ENCODE peak calls at places on chromosome 14, in nine cellular contexts. One of them, this sample, is unnamed.

GRCh38 chr14:103450423-103450822 is 65.2 kb downstream of the MARK3 start:
- DNase-seq in testis: no peak
- DNase-seq in A549: no peak
- DNase-seq in uterus: no peak
- DNase-seq in stomach: no peak
- DNase-seq in sigmoid colon: no peak
- DNase-seq in IMR-90: no peak
- DNase-seq in esophagus muscularis mucosa: no peak
- DNase-seq in thyroid gland: no peak
- DNase-seq in this sample: no peak

GRCh38 chr14:101956179-101956885 is 8.0 kb upstream of the DYNC1H1 start:
- DNase-seq in testis: no peak
- DNase-seq in A549: no peak
- DNase-seq in uterus: no peak
- DNase-seq in stomach: no peak
- DNase-seq in sigmoid colon: no peak
- DNase-seq in IMR-90: no peak
- DNase-seq in esophagus muscularis mucosa: no peak
- DNase-seq in thyroid gland: no peak
- DNase-seq in this sample: no peak

GRCh38 chr14:23209651-23210423 is 26.4 kb upstream of the SLC7A8 start:
- DNase-seq in testis: no peak
- DNase-seq in A549: no peak
- DNase-seq in uterus: no peak
- DNase-seq in stomach: no peak
- DNase-seq in sigmoid colon: no peak
- DNase-seq in IMR-90: peak; percentile 50
- DNase-seq in esophagus muscularis mucosa: no peak
- DNase-seq in thyroid gland: no peak
- DNase-seq in this sample: no peak

GRCh38 chr14:54257424-54257823 is 139.4 kb upstream of the CDKN3 start:
- DNase-seq in testis: no peak
- DNase-seq in A549: no peak
- DNase-seq in uterus: no peak
- DNase-seq in stomach: no peak
- DNase-seq in sigmoid colon: no peak
- DNase-seq in IMR-90: no peak
- DNase-seq in esophagus muscularis mucosa: no peak
- DNase-seq in thyroid gland: no peak
- DNase-seq in this sample: no peak

GRCh38 chr14:27528328-27528727 is 930.5 kb upstream of the NOVA1 start:
- DNase-seq in testis: no peak
- DNase-seq in A549: peak; percentile 13
- DNase-seq in uterus: no peak
- DNase-seq in stomach: no peak
- DNase-seq in sigmoid colon: no peak
- DNase-seq in IMR-90: no peak
- DNase-seq in esophagus muscularis mucosa: no peak
- DNase-seq in thyroid gland: no peak
- DNase-seq in this sample: no peak

GRCh38 chr14:36784541-36784940 is 122.9 kb downstream of the PAX9 start:
- DNase-seq in testis: no peak
- DNase-seq in A549: no peak
- DNase-seq in uterus: no peak
- DNase-seq in stomach: no peak
- DNase-seq in sigmoid colon: no peak
- DNase-seq in IMR-90: peak; percentile 3
- DNase-seq in esophagus muscularis mucosa: no peak
- DNase-seq in thyroid gland: no peak
- DNase-seq in this sample: no peak

GRCh38 chr14:61643546-61643945 is 51.8 kb upstream of the HIF1A start:
- DNase-seq in testis: no peak
- DNase-seq in A549: no peak
- DNase-seq in uterus: no peak
- DNase-seq in stomach: no peak
- DNase-seq in sigmoid colon: no peak
- DNase-seq in IMR-90: peak; percentile 76
- DNase-seq in esophagus muscularis mucosa: no peak
- DNase-seq in thyroid gland: no peak
- DNase-seq in this sample: no peak

GRCh38 chr14:69848156-69848555 is 31.1 kb upstream of the SMOC1 start:
- DNase-seq in testis: no peak
- DNase-seq in A549: no peak
- DNase-seq in uterus: no peak
- DNase-seq in stomach: no peak
- DNase-seq in sigmoid colon: no peak
- DNase-seq in IMR-90: no peak
- DNase-seq in esophagus muscularis mucosa: no peak
- DNase-seq in thyroid gland: no peak
- DNase-seq in this sample: no peak

GRCh38 chr14:50001999-50002925 is 109.4 kb downstream of the ARF6 start:
- DNase-seq in testis: no peak
- DNase-seq in A549: no peak
- DNase-seq in uterus: no peak
- DNase-seq in stomach: peak; percentile 34
- DNase-seq in sigmoid colon: no peak
- DNase-seq in IMR-90: no peak
- DNase-seq in esophagus muscularis mucosa: no peak
- DNase-seq in thyroid gland: peak; percentile 23
- DNase-seq in this sample: peak; percentile 18

GRCh38 chr14:81219821-81220487 is 805 bp downstream of the GTF2A1 start:
- DNase-seq in testis: no peak
- DNase-seq in A549: no peak
- DNase-seq in uterus: peak; percentile 41
- DNase-seq in stomach: peak; percentile 43
- DNase-seq in sigmoid colon: no peak
- DNase-seq in IMR-90: peak; percentile 7
- DNase-seq in esophagus muscularis mucosa: no peak
- DNase-seq in thyroid gland: peak; percentile 55
- DNase-seq in this sample: peak; percentile 33

GRCh38 chr14:75184447-75184846 is 8.0 kb upstream of the TMED10 start:
- DNase-seq in testis: no peak
- DNase-seq in A549: no peak
- DNase-seq in uterus: no peak
- DNase-seq in stomach: no peak
- DNase-seq in sigmoid colon: no peak
- DNase-seq in IMR-90: peak; percentile 57
- DNase-seq in esophagus muscularis mucosa: no peak
- DNase-seq in thyroid gland: no peak
- DNase-seq in this sample: no peak

GRCh38 chr14:58750321-58751269 is 112.8 kb downstream of the DACT1 start:
- DNase-seq in testis: no peak
- DNase-seq in A549: no peak
- DNase-seq in uterus: no peak
- DNase-seq in stomach: no peak
- DNase-seq in sigmoid colon: no peak
- DNase-seq in IMR-90: no peak
- DNase-seq in esophagus muscularis mucosa: no peak
- DNase-seq in thyroid gland: no peak
- DNase-seq in this sample: no peak

GRCh38 chr14:58752782-58753181 is 115.0 kb downstream of the DACT1 start:
- DNase-seq in testis: peak; percentile 77
- DNase-seq in A549: peak; percentile 21
- DNase-seq in uterus: peak; percentile 52
- DNase-seq in stomach: peak; percentile 90
- DNase-seq in sigmoid colon: peak; percentile 85
- DNase-seq in IMR-90: no peak
- DNase-seq in esophagus muscularis mucosa: no peak
- DNase-seq in thyroid gland: peak; percentile 91
- DNase-seq in this sample: peak; percentile 82

GRCh38 chr14:58755026-58755929 is 117.5 kb downstream of the DACT1 start:
- DNase-seq in testis: no peak
- DNase-seq in A549: no peak
- DNase-seq in uterus: no peak
- DNase-seq in stomach: no peak
- DNase-seq in sigmoid colon: no peak
- DNase-seq in IMR-90: no peak
- DNase-seq in esophagus muscularis mucosa: no peak
- DNase-seq in thyroid gland: peak; percentile 40
- DNase-seq in this sample: peak; percentile 40

GRCh38 chr14:58751788-58752187 is 114.0 kb downstream of the DACT1 start:
- DNase-seq in testis: no peak
- DNase-seq in A549: no peak
- DNase-seq in uterus: no peak
- DNase-seq in stomach: no peak
- DNase-seq in sigmoid colon: no peak
- DNase-seq in IMR-90: no peak
- DNase-seq in esophagus muscularis mucosa: no peak
- DNase-seq in thyroid gland: peak; percentile 37
- DNase-seq in this sample: no peak

DNA sequence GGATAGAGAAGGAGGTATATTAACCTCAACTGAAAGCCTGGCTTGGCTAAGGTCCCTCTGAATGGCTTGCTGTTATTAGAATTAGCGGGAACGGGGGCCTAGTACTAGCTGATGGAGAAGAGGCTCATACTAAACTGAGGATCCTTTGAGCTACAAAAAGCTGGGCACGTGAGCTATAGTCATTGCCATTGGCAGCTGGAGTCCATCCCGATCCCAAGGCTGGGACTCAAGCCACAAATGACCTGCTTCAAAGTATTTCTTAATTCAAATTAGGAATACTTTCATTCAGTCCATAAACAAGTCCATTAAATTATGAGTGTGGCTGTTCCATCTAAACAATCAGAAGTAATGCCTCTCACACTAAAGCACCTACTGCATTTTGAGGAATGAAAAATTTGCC is 114.5 kb downstream of the DACT1 start:
- DNase-seq in testis: no peak
- DNase-seq in A549: no peak
- DNase-seq in uterus: no peak
- DNase-seq in stomach: no peak
- DNase-seq in sigmoid colon: no peak
- DNase-seq in IMR-90: no peak
- DNase-seq in esophagus muscularis mucosa: no peak
- DNase-seq in thyroid gland: no peak
- DNase-seq in this sample: no peak
- H3K27ac ChIP-seq in testis: no peak overlapping the region
- H3K27ac ChIP-seq in A549: peak overlapping the region; percentile 79
- H3K27ac ChIP-seq in uterus: peak overlapping the region; percentile 41
- H3K27ac ChIP-seq in stomach: no peak overlapping the region
- H3K27ac ChIP-seq in sigmoid colon: no peak overlapping the region
- H3K27ac ChIP-seq in IMR-90: no peak overlapping the region
- H3K27ac ChIP-seq in esophagus muscularis mucosa: peak overlapping the region; percentile 22
- H3K27ac ChIP-seq in thyroid gland: no peak overlapping the region
- H3K27ac ChIP-seq in this sample: peak overlapping the region; percentile 52

GRCh38 chr14:55274144-55274543 is 2.9 kb downstream of the FBXO34 start:
- DNase-seq in testis: no peak
- DNase-seq in A549: no peak
- DNase-seq in uterus: no peak
- DNase-seq in stomach: no peak
- DNase-seq in sigmoid colon: no peak
- DNase-seq in IMR-90: no peak
- DNase-seq in esophagus muscularis mucosa: no peak
- DNase-seq in thyroid gland: no peak
- DNase-seq in this sample: no peak

GRCh38 chr14:55272922-55273321 is 1.7 kb downstream of the FBXO34 start:
- DNase-seq in testis: no peak
- DNase-seq in A549: no peak
- DNase-seq in uterus: no peak
- DNase-seq in stomach: no peak
- DNase-seq in sigmoid colon: no peak
- DNase-seq in IMR-90: no peak
- DNase-seq in esophagus muscularis mucosa: no peak
- DNase-seq in thyroid gland: no peak
- DNase-seq in this sample: no peak

GRCh38 chr14:55270832-55271571 is at the start of gene FBXO34:
- DNase-seq in testis: peak; percentile 99
- DNase-seq in A549: peak; percentile 89
- DNase-seq in uterus: peak; percentile 99
- DNase-seq in stomach: peak; percentile 100
- DNase-seq in sigmoid colon: peak; percentile 99
- DNase-seq in IMR-90: peak; percentile 94
- DNase-seq in esophagus muscularis mucosa: peak; percentile 100
- DNase-seq in thyroid gland: peak; percentile 99
- DNase-seq in this sample: peak; percentile 99

GRCh38 chr14:55272415-55272786 is 1.2 kb downstream of the FBXO34 start:
- DNase-seq in testis: no peak
- DNase-seq in A549: no peak
- DNase-seq in uterus: no peak
- DNase-seq in stomach: no peak
- DNase-seq in sigmoid colon: no peak
- DNase-seq in IMR-90: no peak
- DNase-seq in esophagus muscularis mucosa: no peak
- DNase-seq in thyroid gland: no peak
- DNase-seq in this sample: no peak

GRCh38 chr14:55271572-55272414 is 572 bp downstream of the FBXO34 start:
- DNase-seq in testis: peak; percentile 89
- DNase-seq in A549: peak; percentile 98
- DNase-seq in uterus: peak; percentile 59
- DNase-seq in stomach: peak; percentile 68
- DNase-seq in sigmoid colon: peak; percentile 89
- DNase-seq in IMR-90: peak; percentile 84
- DNase-seq in esophagus muscularis mucosa: peak; percentile 93
- DNase-seq in thyroid gland: peak; percentile 69
- DNase-seq in this sample: peak; percentile 73
- TF ChIP-seq POLR2A in testis: no peak
- TF ChIP-seq POLR2A in A549: peak; percentile 42
- TF ChIP-seq POLR2A in uterus: peak; percentile 26
- TF ChIP-seq POLR2A in stomach: no peak
- TF ChIP-seq POLR2A in sigmoid colon: peak; percentile 62
- TF ChIP-seq POLR2A in IMR-90: peak; percentile 64
- TF ChIP-seq POLR2A in esophagus muscularis mucosa: peak; percentile 62
- TF ChIP-seq POLR2A in thyroid gland: peak; percentile 58
- TF ChIP-seq POLR2A in this sample: peak; percentile 56

DNA sequence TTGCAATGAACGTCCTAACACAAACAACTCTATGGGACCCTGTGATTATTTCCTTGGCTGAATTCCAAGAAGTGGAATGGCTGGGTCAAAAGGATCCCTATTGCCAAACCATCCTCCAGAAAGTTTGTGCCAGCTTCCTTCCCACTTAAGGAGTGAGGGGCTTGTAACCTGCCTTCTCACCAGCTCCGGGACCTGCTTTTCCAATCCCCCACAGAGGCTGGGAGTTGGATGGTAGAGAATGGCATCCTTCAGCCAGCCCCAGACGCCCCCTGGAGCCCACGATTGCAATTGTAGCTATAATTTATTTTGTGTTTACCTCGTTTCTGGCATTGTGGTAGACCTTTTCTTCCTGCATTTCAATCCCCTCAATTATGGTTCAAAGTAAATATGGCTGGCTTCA is 9.7 kb upstream of the ZDHHC22 start:
- DNase-seq in testis: peak; percentile 49
- DNase-seq in A549: peak; percentile 55
- DNase-seq in uterus: no peak
- DNase-seq in stomach: no peak
- DNase-seq in sigmoid colon: peak; percentile 17
- DNase-seq in IMR-90: no peak
- DNase-seq in esophagus muscularis mucosa: no peak
- DNase-seq in thyroid gland: no peak
- DNase-seq in this sample: no peak
- TF ChIP-seq CTCF in testis: peak; percentile 35
- TF ChIP-seq CTCF in A549: peak; percentile 51
- TF ChIP-seq CTCF in uterus: no peak
- TF ChIP-seq CTCF in stomach: no peak
- TF ChIP-seq CTCF in sigmoid colon: no peak
- TF ChIP-seq CTCF in IMR-90: peak; percentile 49
- TF ChIP-seq CTCF in esophagus muscularis mucosa: no peak
- TF ChIP-seq CTCF in thyroid gland: no peak
- TF ChIP-seq CTCF in this sample: peak; percentile 28

GRCh38 chr14:67532998-67533753 is at the start of gene PLEKHH1:
- DNase-seq in testis: peak; percentile 84
- DNase-seq in A549: peak; percentile 87
- DNase-seq in uterus: peak; percentile 59
- DNase-seq in stomach: peak; percentile 85
- DNase-seq in sigmoid colon: peak; percentile 89
- DNase-seq in IMR-90: peak; percentile 57
- DNase-seq in esophagus muscularis mucosa: no peak
- DNase-seq in thyroid gland: peak; percentile 93
- DNase-seq in this sample: peak; percentile 92
- H3K27ac ChIP-seq in testis: peak within 1 kb of the TSS; percentile 60
- H3K27ac ChIP-seq in A549: peak within 1 kb of the TSS; percentile 90
- H3K27ac ChIP-seq in uterus: peak within 1 kb of the TSS; percentile 25
- H3K27ac ChIP-seq in stomach: peak within 1 kb of the TSS; percentile 88
- H3K27ac ChIP-seq in sigmoid colon: peak within 1 kb of the TSS; percentile 73
- H3K27ac ChIP-seq in IMR-90: no peak within 1 kb of the TSS
- H3K27ac ChIP-seq in esophagus muscularis mucosa: peak within 1 kb of the TSS; percentile 67
- H3K27ac ChIP-seq in thyroid gland: peak within 1 kb of the TSS; percentile 90
- H3K27ac ChIP-seq in this sample: peak within 1 kb of the TSS; percentile 98